ENCODE peak calls at places on chromosomes 4 and X, in ten cellular contexts. T, A, C, I, E, K, G, P, D and F are unnamed samples.

GRCh38 chrX:109760241-109760921 is 27.3 kb upstream of the ACSL4 start:
- DNase-seq in K (no peak), A (no peak), I (no peak), C (no peak), G (no peak), P (no peak), T (no peak), E (no peak), D (no peak), F (no peak)

GRCh38 chrX:110407910-110408545 is 49.4 kb downstream of the RTL9 start:
- DNase-seq in A (no peak), C (no peak), D (peak; percentile 82), E (peak; percentile 15), G (no peak), I (peak; percentile 71), P (peak; percentile 0), K (no peak), T (peak; percentile 57), F (peak; percentile 42)

GRCh38 chrX:47573334-47574095 is 8.7 kb upstream of the TIMP1 start:
- DNase-seq in I (peak; percentile 32), K (no peak), P (no peak), E (no peak), T (no peak), A (no peak), D (no peak), G (no peak), C (no peak), F (no peak)

GRCh38 chrX:21735038-21735752 is 22.7 kb downstream of the SMPX start:
- DNase-seq in G (no peak), D (no peak), P (no peak), C (peak; percentile 50), A (no peak), K (no peak), T (no peak), I (no peak), E (no peak), F (no peak)

GRCh38 chr4:73223258-73223651 is 35.3 kb downstream of the ANKRD17 start:
- DNase-seq in K (no peak), I (no peak), E (no peak), G (no peak), D (no peak), C (no peak), P (no peak), A (no peak), T (no peak), F (no peak)

GRCh38 chr4:102341201-102341600 is 4.1 kb downstream of the SLC39A8 start:
- DNase-seq in D (no peak), G (no peak), E (no peak), A (no peak), T (no peak), P (no peak), I (no peak), C (no peak), K (no peak), F (no peak)

GRCh38 chr4:6472387-6473263 is at the start of gene PPP2R2C:
- DNase-seq in K (no peak), I (no peak), G (peak; percentile 66), C (no peak), D (no peak), T (no peak), P (no peak), E (no peak), A (no peak), F (no peak)

GRCh38 chr4:849478-850175 is 23.7 kb upstream of the CPLX1 start:
- DNase-seq in G (peak; percentile 57), I (no peak), A (no peak), D (no peak), K (no peak), T (no peak), C (no peak), E (no peak), P (no peak), F (no peak)

GRCh38 chr4:57442834-57443291 is 332.7 kb upstream of the IGFBP7 start:
- DNase-seq in C (no peak), A (no peak), T (no peak), K (no peak), E (no peak), I (peak; percentile 55), P (no peak), G (no peak), D (peak; percentile 55), F (no peak)

GRCh38 chr4:16916719-16917337 is 18.4 kb upstream of the LDB2 start:
- DNase-seq in I (peak; percentile 69), K (no peak), E (peak; percentile 48), T (peak; percentile 28), C (no peak), A (peak; percentile 48), D (peak; percentile 45), P (peak; percentile 40), G (peak; percentile 62), F (no peak)

GRCh38 chrX:119266364-119266995 is 30.4 kb downstream of the PGRMC1 start:
- DNase-seq in K (no peak), T (no peak), D (peak; percentile 15), I (peak; percentile 38), E (peak; percentile 9), G (no peak), P (no peak), C (peak; percentile 12), A (no peak), F (no peak)

GRCh38 chr4:139210486-139210885 is 33.5 kb upstream of the ELF2 start:
- DNase-seq in A (no peak), P (no peak), G (no peak), K (no peak), C (no peak), D (no peak), E (no peak), I (no peak), T (no peak), F (no peak)

GRCh38 chr4:19317377-19317776 is 934.3 kb upstream of the SLIT2 start:
- DNase-seq in C (no peak), D (no peak), T (no peak), G (no peak), P (no peak), E (no peak), I (no peak), A (no peak), K (no peak), F (no peak)

GRCh38 chrX:21723097-21723496 is 34.8 kb downstream of the SMPX start:
- DNase-seq in A (no peak), E (no peak), C (peak; percentile 51), D (no peak), K (no peak), G (no peak), T (no peak), P (no peak), I (peak; percentile 11), F (no peak)

GRCh38 chr4:187304131-187304530 is 580.5 kb upstream of the FAT1 start:
- DNase-seq in A (no peak), P (no peak), G (no peak), E (no peak), T (no peak), C (no peak), D (no peak), K (no peak), I (no peak), F (no peak)

GRCh38 chrX:72348247-72348979 is 42.7 kb upstream of the CITED1 start:
- DNase-seq in K (no peak), P (no peak), A (no peak), E (no peak), T (no peak), I (no peak), G (no peak), D (no peak), C (no peak), F (no peak)

GRCh38 chr4:42018451-42018850 is 28.1 kb downstream of the SLC30A9 start:
- DNase-seq in K (no peak), G (no peak), I (no peak), E (no peak), T (no peak), C (no peak), D (no peak), A (no peak), P (no peak), F (no peak)

GRCh38 chr4:23991444-23991843 is 101.6 kb upstream of the PPARGC1A start:
- DNase-seq in P (no peak), D (no peak), A (no peak), E (no peak), T (no peak), I (no peak), C (no peak), K (no peak), G (no peak), F (no peak)

GRCh38 chr4:10371869-10372471 is 85.3 kb downstream of the ZNF518B start:
- DNase-seq in D (no peak), K (no peak), T (no peak), E (no peak), C (peak; percentile 42), G (no peak), A (peak; percentile 34), I (peak; percentile 1), P (no peak), F (no peak)

GRCh38 chr4:14596904-14597303 is 405.4 kb upstream of the CPEB2 start:
- DNase-seq in D (no peak), T (no peak), G (no peak), E (no peak), I (no peak), A (no peak), P (no peak), K (no peak), C (no peak), F (no peak)